ENCODE peak calls at places on chromosome 18, in seven cellular contexts. S is AG08396; A is T-helper 17 cell; I is activated CD4-positive, alpha-beta T cell treated with anti-CD3 and anti-CD28 coated beads, Interleukin-2, amount 50 U/mL, for 24 hours; J is NCI-H774; H is endothelial cell; U is kidney. G is an unnamed sample.

GRCh38 chr18:5150888-5151287 is 46.2 kb downstream of the AKAIN1 start:
- DNase-seq in A (no peak), J (no peak), I (no peak), H (no peak), S (no peak), U (no peak), G (no peak)

GRCh38 chr18:48837676-48838075 is 113.1 kb downstream of the SMAD7 start:
- DNase-seq in J (no peak), S (no peak), U (peak; percentile 46), H (no peak), A (no peak), I (no peak), G (no peak)

GRCh38 chr18:47150029-47150823 is at the start of gene HDHD2:
- DNase-seq in S (peak; percentile 89), H (peak; percentile 81), J (peak; percentile 71), A (peak; percentile 63), U (peak; percentile 94), I (peak; percentile 62), G (peak; percentile 81)

GRCh38 chr18:45528712-45529336 is 86.5 kb upstream of the SLC14A2 start:
- DNase-seq in S (no peak), H (no peak), I (no peak), J (no peak), A (no peak), U (no peak), G (no peak)

GRCh38 chr18:50836521-50836957 is 16.7 kb upstream of the MRO start:
- DNase-seq in I (no peak), H (no peak), S (peak; percentile 18), A (no peak), U (no peak), J (peak; percentile 5), G (no peak)

GRCh38 chr18:56727399-56727798 is 76.2 kb downstream of the WDR7 start:
- DNase-seq in A (no peak), J (no peak), S (no peak), I (no peak), H (no peak), U (no peak), G (no peak)

GRCh38 chr18:23115683-23116096 is 19.6 kb upstream of the CABLES1 start:
- DNase-seq in S (peak; percentile 74), J (no peak), U (no peak), A (no peak), H (no peak), I (no peak), G (no peak)

GRCh38 chr18:61901334-61901986 is 8.7 kb upstream of the RNF152 start:
- DNase-seq in I (no peak), U (no peak), H (peak; percentile 51), J (peak; percentile 32), A (no peak), S (peak; percentile 71), G (peak; percentile 82)

GRCh38 chr18:36481201-36481657 is 183.7 kb downstream of the FHOD3 start:
- DNase-seq in U (no peak), A (no peak), S (no peak), H (no peak), J (no peak), I (no peak), G (no peak)

GRCh38 chr18:76442413-76443171 is 52.5 kb downstream of the ZNF516 start:
- DNase-seq in I (no peak), S (no peak), J (no peak), H (no peak), U (peak; percentile 57), A (no peak), G (no peak)

GRCh38 chr18:36825526-36825925 is 3.3 kb downstream of the TPGS2 start:
- DNase-seq in A (no peak), S (no peak), I (no peak), H (no peak), J (no peak), U (no peak), G (no peak)

GRCh38 chr18:47343291-47343690 is 91.8 kb upstream of the SKOR2 start:
- DNase-seq in U (no peak), I (no peak), S (no peak), A (no peak), H (no peak), J (no peak), G (no peak)

GRCh38 chr18:48799724-48800315 is 150.9 kb downstream of the SMAD7 start:
- DNase-seq in S (no peak), U (no peak), I (no peak), J (no peak), H (no peak), A (no peak), G (peak; percentile 16)

G was measured in D721Med.